ENCODE peak calls at places on chromosomes 6 and 20, in ten cellular contexts. Z is A549; M is tibial nerve; T is upper lobe of right lung; V is right cardiac atrium; X is tibial artery; F is Peyer's patch; C is effector memory CD4-positive, alpha-beta T cell; L is endodermal cell; Q is esophagus muscularis mucosa. O is an unnamed sample.

GRCh38 chr6:128600397-128600951 is 80.1 kb upstream of the PTPRK start:
- DNase-seq in C (no peak), F (no peak), V (no peak), X (no peak), L (no peak), M (no peak), Q (no peak), Z (peak; percentile 2), T (no peak), O (no peak)

GRCh38 chr6:132101550-132101949 is 150.4 kb upstream of the CCN2 start:
- DNase-seq in Q (no peak), T (no peak), X (no peak), L (no peak), V (no peak), C (no peak), Z (no peak), M (no peak), F (no peak), O (no peak)

GRCh38 chr20:61589055-61589385 is 337.0 kb downstream of the CDH4 start:
- DNase-seq in Q (no peak), V (no peak), X (no peak), F (no peak), Z (peak; percentile 12), T (no peak), M (no peak), L (no peak), C (no peak), O (no peak)

GRCh38 chr20:61130156-61130555 is 121.9 kb upstream of the CDH4 start:
- DNase-seq in L (no peak), X (no peak), F (no peak), C (no peak), T (no peak), Z (no peak), M (no peak), V (no peak), Q (no peak), O (no peak)

GRCh38 chr6:114194362-114195343 is 148.2 kb downstream of the HS3ST5 start:
- DNase-seq in M (no peak), C (no peak), X (peak; percentile 26), Q (no peak), Z (no peak), F (no peak), T (no peak), L (no peak), V (peak; percentile 33), O (peak; percentile 16)

GRCh38 chr6:49541210-49541724 is 9.2 kb upstream of the C6orf141 start:
- DNase-seq in V (no peak), Q (no peak), C (no peak), Z (peak; percentile 46), L (no peak), T (no peak), F (no peak), M (no peak), X (no peak), O (no peak)

GRCh38 chr6:36116943-36117342 is 13.4 kb upstream of the MAPK13 start:
- DNase-seq in V (no peak), M (no peak), F (peak; percentile 32), L (no peak), X (no peak), T (no peak), Q (no peak), C (no peak), Z (no peak), O (no peak)

GRCh38 chr20:12660918-12661317 is 347.9 kb upstream of the SPTLC3 start:
- DNase-seq in Z (no peak), Q (peak; percentile 42), M (no peak), V (no peak), T (no peak), X (no peak), F (no peak), C (no peak), L (peak; percentile 79), O (no peak)

GRCh38 chr6:168799067-168799466 is 358.1 kb downstream of the SMOC2 start:
- DNase-seq in V (no peak), T (no peak), L (peak; percentile 32), F (no peak), Z (no peak), M (no peak), Q (peak; percentile 70), C (no peak), X (no peak), O (no peak)

GRCh38 chr6:162854734-162855191 is 127.0 kb downstream of the PACRG start:
- DNase-seq in Q (no peak), C (no peak), L (peak; percentile 61), T (no peak), M (no peak), F (no peak), X (no peak), V (no peak), Z (no peak), O (no peak)

DNA sequence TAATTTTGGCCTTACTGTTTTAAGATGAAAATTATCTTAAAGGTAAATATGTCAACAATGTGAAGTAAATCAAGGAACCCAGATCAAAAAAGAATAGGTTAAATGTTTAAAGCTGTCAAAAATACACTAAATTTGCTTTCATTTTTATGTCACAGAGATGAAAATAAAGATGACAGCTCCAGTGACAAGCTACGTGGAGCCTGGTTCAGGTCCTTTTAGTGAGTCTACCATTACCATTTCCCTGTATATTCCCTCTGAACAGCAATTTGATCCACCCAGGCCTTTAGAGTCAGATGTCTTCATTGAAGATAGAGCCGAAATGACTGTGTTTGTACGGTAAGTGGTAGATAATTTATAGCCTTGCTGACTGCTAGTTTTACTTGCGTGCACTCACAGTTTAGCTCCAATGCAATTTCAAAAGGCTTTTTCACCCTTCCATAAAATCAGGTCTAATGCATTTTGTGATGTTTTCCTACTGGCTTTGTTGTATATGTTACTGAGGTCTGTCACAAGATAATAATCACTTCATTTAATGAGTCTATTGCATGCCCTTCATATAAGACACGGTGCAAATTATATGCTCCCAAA is 1.9 kb downstream of the HEBP2 start:
- DNase-seq in F (no peak), M (no peak), L (peak; percentile 9), T (no peak), C (no peak), Z (no peak), X (no peak), V (no peak), Q (no peak), O (no peak)
- H3K27ac ChIP-seq in F (no peak overlapping the region), M (no peak overlapping the region), L (no peak overlapping the region), T (no peak overlapping the region), C (peak overlapping the region; percentile 7), Z (no peak overlapping the region), X (peak overlapping the region; percentile 97), V (no peak overlapping the region), Q (peak overlapping the region; percentile 98), O (peak overlapping the region; percentile 92)

DNA sequence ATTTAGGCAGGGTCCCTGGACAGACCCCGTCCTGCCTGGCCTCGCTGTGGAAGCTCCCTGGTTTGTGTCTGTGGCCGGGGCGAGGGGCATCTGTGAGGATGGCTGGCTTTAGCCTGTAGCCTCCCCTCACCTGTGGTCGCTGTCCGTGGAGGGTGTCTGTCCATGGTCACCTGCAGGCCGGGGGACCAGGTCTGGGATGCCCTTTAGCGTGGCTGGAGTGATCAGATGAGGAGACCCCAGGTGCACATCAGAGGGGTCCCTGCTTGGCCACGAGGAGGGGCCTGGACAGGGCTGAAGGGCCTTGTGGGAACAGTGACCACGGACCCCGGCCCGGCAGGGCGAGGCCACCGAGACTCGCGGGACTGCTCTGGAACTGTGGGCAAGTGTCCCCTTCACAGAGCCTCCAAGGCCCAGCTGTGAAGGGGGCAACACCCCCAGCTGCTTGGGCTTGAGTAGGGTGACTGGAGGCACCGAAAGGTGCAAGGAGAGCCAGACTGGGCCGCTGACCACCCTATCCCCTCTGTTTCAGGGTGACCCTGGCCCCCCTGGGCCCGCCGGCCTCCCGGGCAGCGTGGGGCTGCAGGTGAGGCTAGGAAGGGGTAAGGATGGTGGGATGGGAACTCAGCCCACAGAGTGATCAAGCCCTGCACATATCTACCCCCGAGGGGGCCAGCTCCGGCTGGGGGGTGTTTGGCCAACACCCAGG is 8.6 kb downstream of the COL9A3 start:
- DNase-seq in Z (no peak), F (no peak), Q (no peak), L (no peak), C (no peak), T (no peak), V (peak; percentile 63), M (no peak), X (no peak), O (no peak)
- H3K4me1 ChIP-seq in Z (peaks cover 24% of the 10 kb centered on the region), F (peaks cover 12% of the 10 kb centered on the region), Q (peaks cover 14% of the 10 kb centered on the region), L (peaks cover 14% of the 10 kb centered on the region), C (peaks cover 11% of the 10 kb centered on the region), T (peaks cover 3% of the 10 kb centered on the region), V (no peaks in the 10 kb centered on the region), M (peaks cover 17% of the 10 kb centered on the region), X (peaks cover 10% of the 10 kb centered on the region), O (no peaks in the 10 kb centered on the region)

GRCh38 chr6:143677577-143677890 is 231 bp upstream of the PHACTR2 start:
- DNase-seq in F (no peak), X (no peak), Q (no peak), L (no peak), C (no peak), M (no peak), V (no peak), Z (no peak), T (no peak), O (no peak)

GRCh38 chr6:143680157-143680556 is 2.4 kb downstream of the PHACTR2 start:
- DNase-seq in X (no peak), C (no peak), M (no peak), F (no peak), T (no peak), L (no peak), Q (no peak), Z (no peak), V (no peak), O (no peak)

GRCh38 chr6:143676437-143677045 is 1.2 kb upstream of the PHACTR2 start:
- DNase-seq in L (peak; percentile 66), F (no peak), Q (no peak), V (no peak), M (no peak), X (no peak), Z (no peak), T (no peak), C (no peak), O (no peak)

GRCh38 chr6:143677891-143678737 is at the start of gene PHACTR2:
- DNase-seq in T (peak; percentile 91), F (peak; percentile 68), Z (peak; percentile 40), M (peak; percentile 65), V (peak; percentile 92), L (peak; percentile 94), X (peak; percentile 66), C (peak; percentile 22), Q (peak; percentile 94), O (peak; percentile 88)

GRCh38 chr6:143678980-143679379 is 1.2 kb downstream of the PHACTR2 start:
- DNase-seq in T (no peak), Q (no peak), X (no peak), V (no peak), L (no peak), Z (no peak), M (no peak), C (no peak), F (no peak), O (no peak)
- H3K27ac ChIP-seq in T (peak overlapping the region; percentile 93), Q (peak overlapping the region; percentile 94), X (peak overlapping the region; percentile 97), V (peak overlapping the region; percentile 93), L (no peak overlapping the region), Z (no peak overlapping the region), M (peak overlapping the region; percentile 90), C (no peak overlapping the region), F (no peak overlapping the region), O (peak overlapping the region; percentile 92)

DNA sequence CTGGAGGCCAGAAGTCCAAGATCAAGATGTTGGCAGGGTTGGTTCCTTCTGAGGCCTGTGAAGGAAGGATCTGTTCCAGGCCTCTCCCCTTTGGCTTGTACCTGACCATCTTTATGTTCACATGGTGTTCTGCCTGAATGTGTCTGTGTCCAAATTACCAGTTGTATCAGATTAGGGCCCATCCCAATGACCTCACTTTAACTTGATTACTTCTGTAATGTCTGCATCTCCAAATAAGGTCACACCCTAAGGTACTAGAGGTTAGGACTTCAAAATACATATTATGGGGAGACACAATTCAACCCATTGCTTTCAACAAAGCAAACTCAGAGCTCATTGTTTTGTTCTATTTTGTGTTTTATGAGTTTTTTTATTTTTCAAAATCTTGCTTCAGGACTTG is 75.7 kb downstream of the TNFAIP3 start:
- DNase-seq in V (no peak), F (no peak), Z (no peak), C (no peak), X (no peak), L (no peak), M (no peak), Q (no peak), T (no peak), O (no peak)
- H3K4me1 ChIP-seq in V (no peaks in the 10 kb centered on the region), F (no peaks in the 10 kb centered on the region), Z (no peaks in the 10 kb centered on the region), C (no peaks in the 10 kb centered on the region), X (no peaks in the 10 kb centered on the region), L (no peaks in the 10 kb centered on the region), M (peaks cover 4% of the 10 kb centered on the region), Q (peaks cover 6% of the 10 kb centered on the region), T (peaks cover 5% of the 10 kb centered on the region), O (no peaks in the 10 kb centered on the region)